ENCODE peak calls at places on chromosomes 13 and 19, in eight cellular contexts. One of them, this sample, is unnamed. For H3K9me3, the result is how much of the 10 kb centered on the place peaks cover.

GRCh38 chr19:49408816-49409440 is 14.3 kb downstream of the PTH2 start:
- DNase-seq in breast epithelium: no peak
- DNase-seq in fibroblast of lung: no peak
- DNase-seq in kidney: no peak
- DNase-seq in tibial artery: no peak
- DNase-seq in heart left ventricle: no peak
- DNase-seq in adipocyte: no peak
- DNase-seq in CD8-positive, alpha-beta memory T cell: no peak
- DNase-seq in this sample: no peak

GRCh38 chr13:36244073-36244472 is 29.7 kb upstream of the SOHLH2 start:
- DNase-seq in breast epithelium: no peak
- DNase-seq in fibroblast of lung: no peak
- DNase-seq in kidney: no peak
- DNase-seq in tibial artery: no peak
- DNase-seq in heart left ventricle: no peak
- DNase-seq in adipocyte: no peak
- DNase-seq in CD8-positive, alpha-beta memory T cell: no peak
- DNase-seq in this sample: no peak

GRCh38 chr13:109665781-109666249 is 120.6 kb downstream of the IRS2 start:
- DNase-seq in breast epithelium: no peak
- DNase-seq in fibroblast of lung: no peak
- DNase-seq in kidney: no peak
- DNase-seq in tibial artery: no peak
- DNase-seq in heart left ventricle: no peak
- DNase-seq in adipocyte: no peak
- DNase-seq in CD8-positive, alpha-beta memory T cell: no peak
- DNase-seq in this sample: no peak

GRCh38 chr19:18419699-18420460 is 682 bp downstream of the SSBP4 start:
- DNase-seq in breast epithelium: no peak
- DNase-seq in fibroblast of lung: no peak
- DNase-seq in kidney: peak
- DNase-seq in tibial artery: peak
- DNase-seq in heart left ventricle: peak
- DNase-seq in adipocyte: peak
- DNase-seq in CD8-positive, alpha-beta memory T cell: peak
- DNase-seq in this sample: peak

GRCh38 chr19:3798137-3798536 is 12.0 kb upstream of the MATK start:
- DNase-seq in breast epithelium: no peak
- DNase-seq in fibroblast of lung: no peak
- DNase-seq in kidney: no peak
- DNase-seq in tibial artery: no peak
- DNase-seq in heart left ventricle: no peak
- DNase-seq in adipocyte: no peak
- DNase-seq in CD8-positive, alpha-beta memory T cell: no peak
- DNase-seq in this sample: no peak

GRCh38 chr19:48964205-48965032 is 690 bp upstream of the FTL start:
- DNase-seq in breast epithelium: no peak
- DNase-seq in fibroblast of lung: peak
- DNase-seq in kidney: no peak
- DNase-seq in tibial artery: peak
- DNase-seq in heart left ventricle: no peak
- DNase-seq in adipocyte: peak
- DNase-seq in CD8-positive, alpha-beta memory T cell: no peak
- DNase-seq in this sample: no peak

GRCh38 chr19:3245050-3245449 is 20.6 kb downstream of the CELF5 start:
- DNase-seq in breast epithelium: no peak
- DNase-seq in fibroblast of lung: no peak
- DNase-seq in kidney: no peak
- DNase-seq in tibial artery: no peak
- DNase-seq in heart left ventricle: no peak
- DNase-seq in adipocyte: no peak
- DNase-seq in CD8-positive, alpha-beta memory T cell: no peak
- DNase-seq in this sample: no peak

GRCh38 chr13:99555149-99555548 is 53.9 kb downstream of the TM9SF2 start:
- DNase-seq in breast epithelium: no peak
- DNase-seq in fibroblast of lung: no peak
- DNase-seq in kidney: no peak
- DNase-seq in tibial artery: no peak
- DNase-seq in heart left ventricle: no peak
- DNase-seq in adipocyte: no peak
- DNase-seq in CD8-positive, alpha-beta memory T cell: no peak
- DNase-seq in this sample: no peak

GRCh38 chr13:64930636-64931035 is 2299.5 kb downstream of the PCDH9 start:
- DNase-seq in breast epithelium: no peak
- DNase-seq in fibroblast of lung: no peak
- DNase-seq in kidney: no peak
- DNase-seq in tibial artery: no peak
- DNase-seq in heart left ventricle: no peak
- DNase-seq in adipocyte: no peak
- DNase-seq in CD8-positive, alpha-beta memory T cell: no peak
- DNase-seq in this sample: no peak

GRCh38 chr19:6736169-6736916 is 1.0 kb downstream of the GPR108 start:
- DNase-seq in breast epithelium: peak
- DNase-seq in fibroblast of lung: peak
- DNase-seq in kidney: peak
- DNase-seq in tibial artery: peak
- DNase-seq in heart left ventricle: peak
- DNase-seq in adipocyte: peak
- DNase-seq in CD8-positive, alpha-beta memory T cell: peak
- DNase-seq in this sample: peak

GRCh38 chr19:7817801-7818200 is 12.2 kb upstream of the EVI5L start:
- DNase-seq in breast epithelium: no peak
- DNase-seq in fibroblast of lung: no peak
- DNase-seq in kidney: no peak
- DNase-seq in tibial artery: no peak
- DNase-seq in heart left ventricle: no peak
- DNase-seq in adipocyte: no peak
- DNase-seq in CD8-positive, alpha-beta memory T cell: no peak
- DNase-seq in this sample: no peak

GRCh38 chr19:17807731-17808316 is 12.9 kb downstream of the B3GNT3 start:
- DNase-seq in breast epithelium: no peak
- DNase-seq in fibroblast of lung: no peak
- DNase-seq in kidney: no peak
- DNase-seq in tibial artery: no peak
- DNase-seq in heart left ventricle: no peak
- DNase-seq in adipocyte: no peak
- DNase-seq in CD8-positive, alpha-beta memory T cell: no peak
- DNase-seq in this sample: no peak

GRCh38 chr13:26442541-26442940 is 114.9 kb upstream of the WASF3 start:
- DNase-seq in breast epithelium: no peak
- DNase-seq in fibroblast of lung: no peak
- DNase-seq in kidney: no peak
- DNase-seq in tibial artery: no peak
- DNase-seq in heart left ventricle: no peak
- DNase-seq in adipocyte: peak
- DNase-seq in CD8-positive, alpha-beta memory T cell: no peak
- DNase-seq in this sample: no peak

GRCh38 chr13:39737047-39737446 is 81.6 kb downstream of the COG6 start:
- DNase-seq in breast epithelium: no peak
- DNase-seq in fibroblast of lung: no peak
- DNase-seq in kidney: no peak
- DNase-seq in tibial artery: no peak
- DNase-seq in heart left ventricle: no peak
- DNase-seq in adipocyte: no peak
- DNase-seq in CD8-positive, alpha-beta memory T cell: no peak
- DNase-seq in this sample: no peak

GRCh38 chr19:32336259-32337111 is 8.9 kb upstream of the ZNF507 start:
- DNase-seq in breast epithelium: no peak
- DNase-seq in fibroblast of lung: peak
- DNase-seq in kidney: no peak
- DNase-seq in tibial artery: no peak
- DNase-seq in heart left ventricle: peak
- DNase-seq in adipocyte: peak
- DNase-seq in CD8-positive, alpha-beta memory T cell: no peak
- DNase-seq in this sample: no peak

GRCh38 chr19:2266183-2266993 is 10.2 kb upstream of the JSRP1 start:
- DNase-seq in breast epithelium: peak
- DNase-seq in fibroblast of lung: peak
- DNase-seq in kidney: peak
- DNase-seq in tibial artery: peak
- DNase-seq in heart left ventricle: peak
- DNase-seq in adipocyte: peak
- DNase-seq in CD8-positive, alpha-beta memory T cell: no peak
- DNase-seq in this sample: no peak

GRCh38 chr19:53131085-53131484 is 1.6 kb downstream of the ZNF415 start:
- DNase-seq in breast epithelium: no peak
- DNase-seq in fibroblast of lung: no peak
- DNase-seq in kidney: no peak
- DNase-seq in tibial artery: no peak
- DNase-seq in heart left ventricle: no peak
- DNase-seq in adipocyte: no peak
- DNase-seq in CD8-positive, alpha-beta memory T cell: no peak
- DNase-seq in this sample: no peak

GRCh38 chr19:29861575-29861974 is 49.8 kb downstream of the CCNE1 start:
- DNase-seq in breast epithelium: no peak
- DNase-seq in fibroblast of lung: no peak
- DNase-seq in kidney: no peak
- DNase-seq in tibial artery: no peak
- DNase-seq in heart left ventricle: no peak
- DNase-seq in adipocyte: no peak
- DNase-seq in CD8-positive, alpha-beta memory T cell: no peak
- DNase-seq in this sample: no peak

GRCh38 chr19:38769635-38770211 is 3.6 kb downstream of the LGALS7 start:
- DNase-seq in breast epithelium: peak
- DNase-seq in fibroblast of lung: peak
- DNase-seq in kidney: peak
- DNase-seq in tibial artery: peak
- DNase-seq in heart left ventricle: peak
- DNase-seq in adipocyte: peak
- DNase-seq in CD8-positive, alpha-beta memory T cell: peak
- DNase-seq in this sample: peak

GRCh38 chr19:44745386-44745831 is 3.1 kb upstream of the BCL3 start:
- DNase-seq in breast epithelium: peak
- DNase-seq in fibroblast of lung: peak
- DNase-seq in kidney: peak
- DNase-seq in tibial artery: peak
- DNase-seq in heart left ventricle: peak
- DNase-seq in adipocyte: peak
- DNase-seq in CD8-positive, alpha-beta memory T cell: no peak
- DNase-seq in this sample: no peak

DNA sequence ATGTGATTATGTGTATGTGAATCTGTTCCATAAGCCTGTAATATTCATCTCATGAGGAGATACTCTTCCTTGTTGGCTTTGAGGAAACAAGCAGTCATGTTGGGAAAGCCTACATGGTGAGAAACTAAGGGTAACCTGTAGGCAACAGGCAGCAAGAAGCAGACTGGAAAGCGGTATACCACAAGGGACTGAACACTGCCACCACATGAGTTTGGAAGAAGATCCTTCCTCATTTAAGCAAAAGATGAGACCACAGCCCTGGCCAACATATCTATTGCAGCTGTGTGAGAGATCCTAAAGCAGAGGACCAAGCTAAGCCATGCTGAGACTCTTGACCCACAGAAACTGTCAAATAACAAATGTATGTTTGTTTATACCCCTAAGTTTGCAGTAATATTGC is 134.8 kb downstream of the B3GLCT start:
- DNase-seq in breast epithelium: no peak
- DNase-seq in fibroblast of lung: no peak
- DNase-seq in kidney: no peak
- DNase-seq in tibial artery: no peak
- DNase-seq in heart left ventricle: no peak
- DNase-seq in adipocyte: no peak
- DNase-seq in CD8-positive, alpha-beta memory T cell: no peak
- DNase-seq in this sample: no peak
- H3K9me3 ChIP-seq in breast epithelium: under half
- H3K9me3 ChIP-seq in fibroblast of lung: under half
- H3K9me3 ChIP-seq in kidney: under half
- H3K9me3 ChIP-seq in tibial artery: under half
- H3K9me3 ChIP-seq in heart left ventricle: under half
- H3K9me3 ChIP-seq in adipocyte: under half
- H3K9me3 ChIP-seq in CD8-positive, alpha-beta memory T cell: under half
- H3K9me3 ChIP-seq in this sample: under half

DNA sequence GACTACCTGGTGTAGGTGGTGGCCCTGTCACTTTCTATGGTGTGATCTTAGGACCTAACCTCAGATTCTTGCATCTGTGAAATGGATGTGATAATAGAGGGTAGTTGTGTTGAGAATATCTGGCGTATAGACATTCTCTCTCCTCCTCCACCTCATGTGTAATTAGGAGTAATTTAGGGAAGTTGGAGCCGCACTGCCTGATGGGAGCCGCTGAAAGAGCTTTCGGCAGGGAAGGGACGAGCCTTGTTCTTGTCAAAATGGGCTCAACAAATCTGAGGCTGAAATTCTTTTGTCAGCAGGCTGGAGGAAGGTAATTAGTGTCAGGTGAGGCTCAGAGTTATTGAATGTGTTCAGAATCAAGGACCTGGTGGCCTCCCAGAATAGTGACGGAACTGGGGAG is 47.3 kb downstream of the SPATA13 start:
- DNase-seq in breast epithelium: no peak
- DNase-seq in fibroblast of lung: no peak
- DNase-seq in kidney: no peak
- DNase-seq in tibial artery: no peak
- DNase-seq in heart left ventricle: no peak
- DNase-seq in adipocyte: no peak
- DNase-seq in CD8-positive, alpha-beta memory T cell: no peak
- DNase-seq in this sample: no peak
- H3K4me3 ChIP-seq in breast epithelium: no peak
- H3K4me3 ChIP-seq in fibroblast of lung: no peak
- H3K4me3 ChIP-seq in kidney: no peak
- H3K4me3 ChIP-seq in tibial artery: no peak
- H3K4me3 ChIP-seq in heart left ventricle: no peak
- H3K4me3 ChIP-seq in adipocyte: peak
- H3K4me3 ChIP-seq in CD8-positive, alpha-beta memory T cell: no peak
- H3K4me3 ChIP-seq in this sample: no peak

DNA sequence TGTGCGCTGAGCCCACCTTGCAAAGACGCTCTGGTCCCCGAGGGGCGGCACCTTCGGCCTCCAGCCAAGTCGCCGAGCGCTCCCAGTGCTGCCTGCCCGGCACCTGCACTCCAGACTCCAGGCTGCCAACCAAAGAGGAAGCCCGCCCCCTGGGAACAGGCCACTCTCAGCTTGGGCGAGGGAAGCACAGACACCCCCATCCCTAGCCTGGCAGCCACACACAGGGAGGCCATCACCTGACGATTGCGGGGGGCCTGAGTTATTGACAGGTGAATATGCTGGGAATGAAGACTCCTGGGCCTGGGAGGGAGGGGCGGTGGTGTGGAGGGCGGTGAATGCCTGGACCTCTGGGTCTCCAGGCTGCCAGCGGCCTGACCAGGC is 10.3 kb upstream of the ZNF492 start:
- DNase-seq in breast epithelium: no peak
- DNase-seq in fibroblast of lung: no peak
- DNase-seq in kidney: peak
- DNase-seq in tibial artery: no peak
- DNase-seq in heart left ventricle: no peak
- DNase-seq in adipocyte: no peak
- DNase-seq in CD8-positive, alpha-beta memory T cell: no peak
- DNase-seq in this sample: no peak
- H3K9me3 ChIP-seq in breast epithelium: under half
- H3K9me3 ChIP-seq in fibroblast of lung: under half
- H3K9me3 ChIP-seq in kidney: under half
- H3K9me3 ChIP-seq in tibial artery: under half
- H3K9me3 ChIP-seq in heart left ventricle: under half
- H3K9me3 ChIP-seq in adipocyte: under half
- H3K9me3 ChIP-seq in CD8-positive, alpha-beta memory T cell: under half
- H3K9me3 ChIP-seq in this sample: under half

DNA sequence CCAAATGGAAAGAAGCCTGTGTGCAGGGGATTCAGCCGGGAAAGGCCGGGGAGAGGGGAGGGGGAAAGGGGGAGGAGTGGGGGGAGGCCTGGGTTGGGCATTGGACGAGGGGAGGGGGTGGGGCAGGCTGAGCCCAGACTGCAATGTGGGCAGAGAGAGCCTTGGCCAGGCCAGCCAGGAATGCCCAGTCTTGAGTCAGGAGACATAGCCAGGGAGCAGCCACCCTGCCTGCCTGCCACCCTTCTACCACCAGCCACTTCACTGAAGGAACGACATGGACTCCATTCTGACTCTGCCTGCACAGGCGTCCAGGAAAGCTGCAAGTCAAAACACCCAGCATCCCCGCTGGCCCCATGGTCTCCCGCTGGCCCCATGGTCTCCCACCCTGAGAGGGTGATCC is 498 bp downstream of the PROZ start:
- DNase-seq in breast epithelium: no peak
- DNase-seq in fibroblast of lung: no peak
- DNase-seq in kidney: no peak
- DNase-seq in tibial artery: no peak
- DNase-seq in heart left ventricle: no peak
- DNase-seq in adipocyte: no peak
- DNase-seq in CD8-positive, alpha-beta memory T cell: no peak
- DNase-seq in this sample: no peak
- H3K4me3 ChIP-seq in breast epithelium: no peak
- H3K4me3 ChIP-seq in fibroblast of lung: no peak
- H3K4me3 ChIP-seq in kidney: peak
- H3K4me3 ChIP-seq in tibial artery: no peak
- H3K4me3 ChIP-seq in heart left ventricle: no peak
- H3K4me3 ChIP-seq in adipocyte: no peak
- H3K4me3 ChIP-seq in CD8-positive, alpha-beta memory T cell: no peak
- H3K4me3 ChIP-seq in this sample: no peak